ENCODE peak calls at places on chromosomes 4 and X, in four cellular contexts. G is GM12878, V is K562, S is HepG2. Y is an unnamed sample.

GRCh38 chrX:86830685-86831084 is 682.4 kb downstream of the DACH2 start:
- DNase-seq in G (no peak), V (no peak), S (peak), Y (no peak)

GRCh38 chr4:110211007-110211769 is 12.8 kb upstream of the ELOVL6 start:
- DNase-seq in G (no peak), V (peak), S (peak), Y (peak)

GRCh38 chrX:39162322-39162721 is 361.1 kb downstream of the MID1IP1 start:
- DNase-seq in G (no peak), V (no peak), S (no peak), Y (no peak)

GRCh38 chrX:3638280-3638873 is 75.1 kb downstream of the PRKX start:
- DNase-seq in G (peak), V (peak), S (peak), Y (peak)

GRCh38 chrX:8364369-8365141 is 100.1 kb upstream of the VCX3B start:
- DNase-seq in G (no peak), V (no peak), S (peak), Y (peak)

GRCh38 chrX:153966841-153967535 is 4.6 kb downstream of the HCFC1 start:
- DNase-seq in G (no peak), V (no peak), S (no peak), Y (no peak)

GRCh38 chrX:118551426-118551825 is 55.8 kb downstream of the DOCK11 start:
- DNase-seq in G (no peak), V (no peak), S (no peak), Y (no peak)

GRCh38 chrX:71998836-71999509 is 88.3 kb downstream of the NHSL2 start:
- DNase-seq in G (no peak), V (peak), S (peak), Y (peak)

DNA sequence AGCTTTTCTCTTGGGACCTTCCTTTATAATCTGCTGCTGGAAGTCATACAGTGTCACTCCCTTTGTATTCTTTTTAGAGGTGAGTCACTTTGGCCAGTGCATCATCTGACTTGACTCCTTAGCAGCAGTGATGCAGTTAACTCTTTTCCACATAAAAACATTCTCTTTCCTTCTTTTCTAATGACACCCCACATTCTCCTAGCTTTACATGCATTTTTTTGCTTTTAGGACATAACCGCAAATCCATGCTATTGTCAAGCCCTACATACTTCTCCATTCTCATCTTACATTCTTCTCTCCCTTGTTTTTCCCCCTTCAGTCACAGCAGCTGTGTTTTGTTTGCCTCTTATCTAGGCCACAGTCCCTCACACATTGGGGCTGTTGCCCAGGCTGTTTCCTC is 55.1 kb downstream of the ZNF330 start:
- DNase-seq in G (no peak), V (no peak), S (no peak), Y (no peak)
- TF ChIP-seq ZBTB33 in G (no peak), V (no peak), S (no peak), Y (no peak)

DNA sequence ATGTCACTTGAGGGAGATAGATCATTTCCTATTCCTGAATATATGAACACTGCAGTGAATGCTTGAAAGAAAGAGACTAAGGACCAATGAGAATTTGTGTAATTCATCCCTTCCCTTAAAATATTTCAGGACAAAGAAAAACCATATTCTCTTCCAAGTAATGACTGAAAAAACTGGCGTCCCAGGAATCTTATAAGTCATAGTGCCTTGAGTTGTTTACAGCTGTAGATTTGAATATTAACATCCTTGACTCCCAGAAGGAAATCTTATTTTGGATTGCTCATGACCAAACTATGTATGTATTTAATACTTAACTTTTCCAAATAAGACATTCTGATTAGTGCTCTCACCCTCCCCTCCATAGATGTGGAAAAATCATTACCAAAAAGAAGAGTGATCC is 55.5 kb downstream of the CLDN22 start:
- DNase-seq in G (no peak), V (no peak), S (no peak), Y (no peak)
- TF ChIP-seq NFIC in G (no peak), V (no peak), S (no peak), Y (no peak)

GRCh38 chrX:46554942-46555341 is 9.7 kb upstream of the ZNF674 start:
- DNase-seq in G (no peak), V (no peak), S (peak), Y (no peak)
- TF ChIP-seq ZBTB33 in G (no peak), V (no peak), S (no peak), Y (no peak)

DNA sequence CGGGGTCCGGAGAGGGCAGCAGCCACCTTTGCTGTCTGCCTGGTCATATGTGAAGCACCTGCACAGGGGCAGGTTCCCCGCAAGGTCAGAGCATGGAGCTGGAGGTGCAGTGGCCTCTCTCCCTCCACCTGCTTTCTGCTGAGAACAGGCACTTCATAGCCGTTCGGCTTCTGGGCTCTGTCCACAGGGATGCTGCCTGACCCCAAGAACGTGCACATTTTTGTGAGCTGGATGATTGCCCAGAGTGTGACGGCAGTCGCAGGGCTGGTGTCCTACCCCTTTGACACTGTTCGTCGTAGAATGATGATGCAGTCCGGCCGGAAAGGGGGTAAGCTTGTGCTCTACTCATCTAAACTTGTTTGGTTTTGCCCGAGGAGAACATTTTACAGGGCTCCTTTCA is 2.5 kb downstream of the SLC25A4 start:
- DNase-seq in G (no peak), V (no peak), S (no peak), Y (no peak)
- TF ChIP-seq NFIC in G (no peak), V (no peak), S (no peak), Y (no peak)

DNA sequence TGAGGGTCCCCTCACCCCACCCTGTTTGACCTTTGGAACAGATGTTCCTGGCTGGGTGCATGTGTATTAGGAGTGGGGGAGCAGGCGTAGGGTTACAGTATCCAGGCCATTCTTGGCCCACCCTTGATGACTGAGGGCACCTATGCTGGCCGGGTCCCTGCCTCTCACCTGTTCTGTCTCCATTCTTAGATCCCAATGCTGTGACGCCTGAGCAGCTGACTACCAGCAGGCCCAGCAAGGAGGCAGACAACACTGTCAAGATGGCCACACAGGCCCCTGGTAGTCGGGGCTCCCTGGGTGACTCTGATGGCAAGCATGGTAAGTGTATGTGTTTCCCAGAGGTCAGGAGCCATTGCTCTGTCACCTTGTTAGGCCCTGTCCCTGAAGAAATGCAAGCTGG is 10.9 kb downstream of the EFNB1 start:
- DNase-seq in G (no peak), V (no peak), S (no peak), Y (no peak)
- TF ChIP-seq ZBTB33 in G (no peak), V (no peak), S (no peak), Y (no peak)

DNA sequence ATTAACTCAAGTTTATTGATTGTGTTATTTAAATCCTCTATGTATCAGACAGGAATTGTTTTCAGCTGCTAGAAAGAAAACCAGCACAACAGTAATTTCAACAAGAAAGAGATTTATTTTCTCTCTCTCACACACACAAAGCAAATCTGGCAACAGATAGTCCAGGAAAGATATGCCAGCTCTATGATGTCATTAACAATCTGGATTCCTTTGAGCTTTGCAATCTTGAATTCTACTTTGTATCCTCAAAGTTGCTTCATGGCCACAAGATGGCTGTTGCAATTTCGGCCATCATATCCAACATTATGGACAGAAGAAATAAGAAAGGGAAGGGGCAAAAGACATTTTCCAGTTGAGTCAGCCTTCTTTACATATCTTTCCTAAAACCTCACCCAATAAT is 19.8 kb upstream of the FMR1 start:
- DNase-seq in G (no peak), V (no peak), S (no peak), Y (no peak)
- TF ChIP-seq NFIC in G (no peak), V (no peak), S (no peak), Y (no peak)

GRCh38 chr4:76058888-76059426 is 15.6 kb upstream of the ART3 start:
- DNase-seq in G (no peak), V (no peak), S (peak), Y (no peak)
- TF ChIP-seq ZBTB33 in G (no peak), V (no peak), S (no peak), Y (no peak)

DNA sequence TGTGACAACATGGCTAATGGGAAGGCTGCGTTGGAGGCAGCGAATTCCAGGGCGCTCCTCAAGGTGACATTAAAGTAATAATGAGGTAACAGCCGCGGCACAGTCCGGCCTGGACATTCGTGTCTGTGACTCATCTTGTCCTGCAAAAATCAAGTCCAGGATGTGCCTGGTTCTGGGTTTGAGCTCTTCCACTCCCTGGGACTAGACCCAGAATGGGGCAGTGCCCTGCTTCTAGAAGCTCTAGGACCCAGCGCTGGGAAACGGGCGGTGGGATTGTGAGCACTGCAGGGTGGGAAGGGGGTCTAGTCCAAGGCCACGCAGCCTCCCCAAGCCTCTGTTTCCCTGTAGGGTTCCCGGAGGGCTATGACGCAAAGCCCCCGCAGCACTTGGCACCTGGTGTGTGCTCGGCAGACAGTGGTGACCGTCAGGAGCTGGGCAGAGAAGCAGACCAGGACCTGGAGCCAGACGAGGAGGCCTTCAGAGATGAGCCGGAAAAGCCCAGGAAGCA is 34.9 kb downstream of the HMX1 start:
- DNase-seq in G (no peak), V (no peak), S (no peak), Y (no peak)
- TF ChIP-seq NFIC in G (no peak), V (no peak), S (no peak), Y (no peak)